ENCODE peak calls at places on chromosomes 5 and 9, in seven cellular contexts. One of them, this sample, is unnamed.

GRCh38 chr5:179568731-179569130 is 18.4 kb downstream of the RUFY1 start:
- DNase-seq in astrocyte of the spinal cord: no peak
- DNase-seq in transverse colon: no peak
- DNase-seq in tibial artery: no peak
- DNase-seq in left ventricle myocardium inferior: no peak
- DNase-seq in choroid plexus epithelial cell: peak
- DNase-seq in breast epithelium: no peak
- DNase-seq in this sample: no peak

GRCh38 chr9:70046274-70047070 is 2.8 kb downstream of the MAMDC2 start:
- DNase-seq in astrocyte of the spinal cord: no peak
- DNase-seq in transverse colon: no peak
- DNase-seq in tibial artery: peak
- DNase-seq in left ventricle myocardium inferior: peak
- DNase-seq in choroid plexus epithelial cell: no peak
- DNase-seq in breast epithelium: no peak
- DNase-seq in this sample: peak

GRCh38 chr9:98162638-98163037 is 29.8 kb downstream of the CORO2A start:
- DNase-seq in astrocyte of the spinal cord: no peak
- DNase-seq in transverse colon: no peak
- DNase-seq in tibial artery: no peak
- DNase-seq in left ventricle myocardium inferior: no peak
- DNase-seq in choroid plexus epithelial cell: no peak
- DNase-seq in breast epithelium: peak
- DNase-seq in this sample: no peak

GRCh38 chr9:74304598-74304997 is 192.5 kb upstream of the RORB start:
- DNase-seq in astrocyte of the spinal cord: no peak
- DNase-seq in transverse colon: no peak
- DNase-seq in tibial artery: no peak
- DNase-seq in left ventricle myocardium inferior: no peak
- DNase-seq in choroid plexus epithelial cell: no peak
- DNase-seq in breast epithelium: no peak
- DNase-seq in this sample: no peak

GRCh38 chr5:138354926-138355378 is 2.5 kb downstream of the KDM3B start:
- DNase-seq in astrocyte of the spinal cord: peak
- DNase-seq in transverse colon: no peak
- DNase-seq in tibial artery: no peak
- DNase-seq in left ventricle myocardium inferior: no peak
- DNase-seq in choroid plexus epithelial cell: peak
- DNase-seq in breast epithelium: no peak
- DNase-seq in this sample: peak

GRCh38 chr9:28037968-28038367 is 464.7 kb upstream of the C9orf72 start:
- DNase-seq in astrocyte of the spinal cord: no peak
- DNase-seq in transverse colon: no peak
- DNase-seq in tibial artery: no peak
- DNase-seq in left ventricle myocardium inferior: no peak
- DNase-seq in choroid plexus epithelial cell: no peak
- DNase-seq in breast epithelium: no peak
- DNase-seq in this sample: no peak

GRCh38 chr5:153896701-153897100 is 142.0 kb downstream of the FAM114A2 start:
- DNase-seq in astrocyte of the spinal cord: peak
- DNase-seq in transverse colon: no peak
- DNase-seq in tibial artery: peak
- DNase-seq in left ventricle myocardium inferior: no peak
- DNase-seq in choroid plexus epithelial cell: peak
- DNase-seq in breast epithelium: no peak
- DNase-seq in this sample: peak

GRCh38 chr9:136400038-136400834 is at the start of gene SNAPC4:
- DNase-seq in astrocyte of the spinal cord: peak
- DNase-seq in transverse colon: peak
- DNase-seq in tibial artery: peak
- DNase-seq in left ventricle myocardium inferior: peak
- DNase-seq in choroid plexus epithelial cell: peak
- DNase-seq in breast epithelium: peak
- DNase-seq in this sample: peak

GRCh38 chr5:154421868-154422267 is 23.9 kb upstream of the SAP30L start:
- DNase-seq in astrocyte of the spinal cord: no peak
- DNase-seq in transverse colon: no peak
- DNase-seq in tibial artery: no peak
- DNase-seq in left ventricle myocardium inferior: no peak
- DNase-seq in choroid plexus epithelial cell: peak
- DNase-seq in breast epithelium: no peak
- DNase-seq in this sample: no peak

GRCh38 chr5:133581918-133582317 is 30.4 kb downstream of the FSTL4 start:
- DNase-seq in astrocyte of the spinal cord: no peak
- DNase-seq in transverse colon: no peak
- DNase-seq in tibial artery: no peak
- DNase-seq in left ventricle myocardium inferior: no peak
- DNase-seq in choroid plexus epithelial cell: no peak
- DNase-seq in breast epithelium: no peak
- DNase-seq in this sample: no peak

GRCh38 chr5:157818368-157818767 is 40.6 kb downstream of the CLINT1 start:
- DNase-seq in astrocyte of the spinal cord: no peak
- DNase-seq in transverse colon: no peak
- DNase-seq in tibial artery: no peak
- DNase-seq in left ventricle myocardium inferior: no peak
- DNase-seq in choroid plexus epithelial cell: no peak
- DNase-seq in breast epithelium: no peak
- DNase-seq in this sample: no peak
- H3K4me3 ChIP-seq in astrocyte of the spinal cord: no peak
- H3K4me3 ChIP-seq in transverse colon: no peak
- H3K4me3 ChIP-seq in tibial artery: no peak
- H3K4me3 ChIP-seq in left ventricle myocardium inferior: no peak
- H3K4me3 ChIP-seq in choroid plexus epithelial cell: no peak
- H3K4me3 ChIP-seq in breast epithelium: no peak
- H3K4me3 ChIP-seq in this sample: no peak

GRCh38 chr9:4548796-4549725 is 58.8 kb downstream of the SLC1A1 start:
- DNase-seq in astrocyte of the spinal cord: no peak
- DNase-seq in transverse colon: peak
- DNase-seq in tibial artery: no peak
- DNase-seq in left ventricle myocardium inferior: peak
- DNase-seq in choroid plexus epithelial cell: no peak
- DNase-seq in breast epithelium: no peak
- DNase-seq in this sample: no peak
- TF ChIP-seq CTCF in astrocyte of the spinal cord: peak
- TF ChIP-seq CTCF in transverse colon: peak
- TF ChIP-seq CTCF in tibial artery: peak
- TF ChIP-seq CTCF in left ventricle myocardium inferior: peak
- TF ChIP-seq CTCF in choroid plexus epithelial cell: peak
- TF ChIP-seq CTCF in breast epithelium: no peak
- TF ChIP-seq CTCF in this sample: peak

GRCh38 chr5:34743878-34744277 is 87.8 kb downstream of the RAI14 start:
- DNase-seq in astrocyte of the spinal cord: peak
- DNase-seq in transverse colon: no peak
- DNase-seq in tibial artery: no peak
- DNase-seq in left ventricle myocardium inferior: no peak
- DNase-seq in choroid plexus epithelial cell: peak
- DNase-seq in breast epithelium: no peak
- DNase-seq in this sample: peak
- H3K4me3 ChIP-seq in astrocyte of the spinal cord: no peak
- H3K4me3 ChIP-seq in transverse colon: no peak
- H3K4me3 ChIP-seq in tibial artery: no peak
- H3K4me3 ChIP-seq in left ventricle myocardium inferior: no peak
- H3K4me3 ChIP-seq in choroid plexus epithelial cell: no peak
- H3K4me3 ChIP-seq in breast epithelium: no peak
- H3K4me3 ChIP-seq in this sample: no peak

GRCh38 chr9:92140074-92140753 is 25.0 kb upstream of the SPTLC1 start:
- DNase-seq in astrocyte of the spinal cord: peak
- DNase-seq in transverse colon: peak
- DNase-seq in tibial artery: peak
- DNase-seq in left ventricle myocardium inferior: peak
- DNase-seq in choroid plexus epithelial cell: peak
- DNase-seq in breast epithelium: peak
- DNase-seq in this sample: peak
- TF ChIP-seq CTCF in astrocyte of the spinal cord: peak
- TF ChIP-seq CTCF in transverse colon: peak
- TF ChIP-seq CTCF in tibial artery: peak
- TF ChIP-seq CTCF in left ventricle myocardium inferior: peak
- TF ChIP-seq CTCF in choroid plexus epithelial cell: peak
- TF ChIP-seq CTCF in breast epithelium: peak
- TF ChIP-seq CTCF in this sample: peak

This sample was measured in fibroblast of the aortic adventitia.